ENCODE peak calls at places on chromosomes 11 and 22, in seven cellular contexts. H is HS-27A, C is A549, N is cardiac fibroblast, W is LoVo, X is posterior cingulate gyrus, O is C1 segment of cervical spinal cord. Z is an unnamed sample.
A peak's percentile ranks its signal among the peaks of the same experiment; 100 is the strongest.

GRCh38 chr11:92070026-92070889 is 154.4 kb upstream of the FAT3 start:
- DNase-seq in H (no peak), C (no peak), N (peak; percentile 12), W (no peak), X (no peak), O (no peak), Z (no peak)

GRCh38 chr11:57302489-57302888 is 22.3 kb downstream of the TNKS1BP1 start:
- DNase-seq in H (no peak), C (no peak), N (no peak), W (no peak), X (no peak), O (no peak), Z (no peak)

GRCh38 chr22:19799322-19800190 is 39.0 kb downstream of the TBX1 start:
- DNase-seq in H (peak; percentile 35), C (no peak), N (peak; percentile 84), W (no peak), X (no peak), O (no peak), Z (no peak)

GRCh38 chr11:6194065-6194581 is 4.9 kb upstream of the OR52W1 start:
- DNase-seq in H (no peak), C (no peak), N (no peak), W (no peak), X (no peak), O (no peak), Z (no peak)

GRCh38 chr11:118856314-118856713 is 27.4 kb upstream of the CXCR5 start:
- DNase-seq in H (no peak), C (no peak), N (no peak), W (no peak), X (no peak), O (no peak), Z (no peak)

GRCh38 chr22:26902401-26903029 is 245.1 kb downstream of the MIAT start:
- DNase-seq in H (no peak), C (no peak), N (no peak), W (no peak), X (no peak), O (no peak), Z (no peak)

GRCh38 chr11:19394525-19395016 is 153.8 kb upstream of the E2F8 start:
- DNase-seq in H (no peak), C (no peak), N (no peak), W (no peak), X (no peak), O (no peak), Z (no peak)

GRCh38 chr11:73330569-73331093 is 22.6 kb downstream of the ARHGEF17 start:
- DNase-seq in H (no peak), C (peak; percentile 53), N (peak; percentile 67), W (no peak), X (no peak), O (no peak), Z (no peak)

GRCh38 chr22:47322854-47323253 is 560.4 kb downstream of the TBC1D22A start:
- DNase-seq in H (no peak), C (no peak), N (no peak), W (no peak), X (no peak), O (no peak), Z (no peak)

GRCh38 chr11:104609297-104609696 is 289.0 kb downstream of the CASP12 start:
- DNase-seq in H (no peak), C (peak; percentile 16), N (peak; percentile 86), W (peak; percentile 16), X (no peak), O (no peak), Z (peak; percentile 40)

Z was measured in SW480.